ENCODE peak calls at places on chromosomes 12 and 14, in nine cellular contexts. O is A549, M is tibial artery, S is Panc1, B is IMR-90, Q is heart right ventricle, K is breast epithelium, Y is dorsolateral prefrontal cortex, X is lung. A is an unnamed sample.

GRCh38 chr14:97580923-97581495 is 783.8 kb downstream of the VRK1 start:
- DNase-seq in M (no peak), X (no peak), S (no peak), O (no peak), Q (no peak), Y (no peak), B (no peak), K (no peak), A (no peak)

GRCh38 chr12:98901189-98901588 is 256.1 kb downstream of the APAF1 start:
- DNase-seq in M (no peak), K (no peak), Y (no peak), B (no peak), O (no peak), S (no peak), Q (no peak), X (no peak), A (no peak)

GRCh38 chr14:93832665-93833064 is 44.4 kb upstream of the PRIMA1 start:
- DNase-seq in X (no peak), O (no peak), K (peak), Y (no peak), S (no peak), B (no peak), Q (peak), M (peak), A (no peak)

GRCh38 chr12:117857632-117858274 is 111.0 kb downstream of the KSR2 start:
- DNase-seq in M (no peak), K (no peak), B (peak), X (peak), S (no peak), Y (no peak), O (peak), Q (peak), A (peak)

GRCh38 chr12:12990700-12991468 is 9.2 kb downstream of the HEBP1 start:
- DNase-seq in Y (no peak), O (no peak), Q (no peak), M (no peak), S (no peak), X (peak), B (no peak), K (no peak), A (no peak)

GRCh38 chr14:80390911-80391310 is 179.6 kb upstream of the DIO2 start:
- DNase-seq in X (no peak), M (no peak), Y (no peak), K (no peak), Q (no peak), O (peak), B (peak), S (no peak), A (peak)

GRCh38 chr12:13208533-13209278 is 12.2 kb downstream of the EMP1 start:
- DNase-seq in B (peak), Y (no peak), M (no peak), O (peak), S (no peak), X (no peak), Q (no peak), K (no peak), A (no peak)

GRCh38 chr12:118073768-118074167 is 12.8 kb upstream of the WSB2 start:
- DNase-seq in Y (no peak), B (no peak), X (no peak), M (no peak), S (no peak), K (no peak), Q (no peak), O (no peak), A (no peak)

GRCh38 chr14:104425171-104425681 is 154.3 kb upstream of the C14orf180 start:
- DNase-seq in M (no peak), X (no peak), K (no peak), Q (no peak), Y (peak), S (no peak), O (no peak), B (no peak), A (no peak)

GRCh38 chr12:28550757-28551381 is 360.6 kb downstream of the CCDC91 start:
- DNase-seq in O (peak), B (peak), M (no peak), S (no peak), K (no peak), Y (no peak), Q (no peak), X (no peak), A (peak)

GRCh38 chr14:51680031-51680430 is 28.3 kb downstream of the FRMD6 start:
- DNase-seq in B (no peak), M (no peak), O (no peak), Q (no peak), X (no peak), K (no peak), Y (no peak), S (no peak), A (no peak)
- H3K27ac ChIP-seq in B (no peak), M (no peak), O (no peak), Q (no peak), X (no peak), K (peak), Y (no peak), S (no peak), A (no peak)

GRCh38 chr12:31923063-31923412 is 36.2 kb upstream of the RESF1 start:
- DNase-seq in O (no peak), Q (no peak), X (no peak), M (no peak), K (no peak), Y (no peak), B (no peak), S (no peak), A (no peak)

GRCh38 chr12:31931796-31932715 is 27.2 kb upstream of the RESF1 start:
- DNase-seq in Q (no peak), Y (no peak), M (no peak), B (no peak), X (no peak), K (no peak), S (no peak), O (no peak), A (no peak)

GRCh38 chr12:31922341-31923062 is 36.7 kb upstream of the RESF1 start:
- DNase-seq in O (no peak), K (no peak), X (no peak), Y (no peak), Q (no peak), B (peak), M (no peak), S (no peak), A (no peak)

GRCh38 chr12:31929140-31929526 is 30.1 kb upstream of the RESF1 start:
- DNase-seq in K (no peak), O (no peak), B (no peak), Y (no peak), Q (no peak), M (no peak), X (no peak), S (no peak), A (no peak)

GRCh38 chr12:31928246-31929139 is 30.7 kb upstream of the RESF1 start:
- DNase-seq in M (no peak), X (no peak), Y (no peak), K (no peak), S (no peak), Q (no peak), O (no peak), B (no peak), A (no peak)
- H3K27ac ChIP-seq in M (no peak), X (no peak), Y (no peak), K (no peak), S (no peak), Q (no peak), O (no peak), B (no peak), A (no peak)

DNA sequence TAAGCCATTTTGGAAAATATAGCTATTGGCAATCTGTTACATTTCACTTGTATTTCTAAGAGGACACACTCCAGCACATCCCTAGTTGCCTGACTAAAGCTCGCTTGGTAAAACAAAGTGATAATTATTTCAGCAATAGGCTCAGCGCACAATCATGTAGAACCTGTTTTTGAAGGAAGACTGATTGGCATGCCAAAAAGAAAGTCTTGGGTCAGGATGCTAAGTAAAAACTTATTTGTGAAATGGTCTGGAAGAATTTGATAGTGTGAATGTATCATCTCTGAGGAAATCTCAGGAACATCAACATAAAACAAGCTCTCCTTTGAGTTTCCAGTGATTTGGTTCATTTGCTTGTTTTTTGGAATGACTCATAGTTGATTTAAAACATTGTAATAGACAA is 49.1 kb upstream of the AEBP2 start:
- DNase-seq in Q (no peak), S (no peak), Y (no peak), O (no peak), X (no peak), K (no peak), M (no peak), B (peak), A (no peak)
- H3K27ac ChIP-seq in Q (no peak), S (no peak), Y (no peak), O (no peak), X (no peak), K (no peak), M (no peak), B (no peak), A (no peak)

GRCh38 chr12:25884024-25884919 is 74.2 kb upstream of the RASSF8 start:
- DNase-seq in O (no peak), K (no peak), Y (no peak), X (no peak), B (no peak), Q (no peak), S (no peak), M (no peak), A (no peak)
- H3K27ac ChIP-seq in O (no peak), K (no peak), Y (no peak), X (no peak), B (no peak), Q (no peak), S (no peak), M (no peak), A (no peak)

DNA sequence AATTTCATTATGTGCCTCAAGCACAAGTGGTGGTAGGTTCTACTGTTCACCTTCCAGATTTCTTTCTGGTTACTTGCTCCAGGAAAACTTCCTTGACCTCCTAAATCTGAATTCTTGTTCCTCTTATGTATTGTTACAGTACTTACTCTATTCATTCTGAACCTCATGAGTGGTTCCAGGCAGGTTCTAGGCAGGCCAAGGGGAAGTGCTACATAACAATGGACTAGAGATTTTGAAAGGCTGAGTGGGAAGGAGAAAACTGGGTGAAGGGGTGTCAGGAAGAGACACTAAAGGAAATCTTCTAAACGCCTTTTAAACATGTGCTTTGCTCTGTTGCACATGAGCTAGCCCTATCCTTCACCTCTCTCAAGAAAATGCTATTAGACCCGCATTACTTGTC is 1.6 kb downstream of the YARS2 start:
- DNase-seq in O (no peak), Y (no peak), B (no peak), M (no peak), X (no peak), S (no peak), Q (no peak), K (no peak), A (no peak)
- H3K27ac ChIP-seq in O (peak), Y (no peak), B (peak), M (peak), X (no peak), S (peak), Q (peak), K (peak), A (peak)